ENCODE peak calls at places on chromosomes 12 and 14, in seven cellular contexts. T is RWPE1, G is astrocyte of the spinal cord, A is cardiac fibroblast, I is HEK293T, F is chondrocyte, D is nephron progenitor cell. E is an unnamed sample.

GRCh38 chr12:95804296-95804695 is 13.7 kb upstream of the NTN4 start:
- DNase-seq in I (no peak), F (no peak), T (no peak), G (no peak), D (no peak), A (no peak), E (no peak)

GRCh38 chr14:26773906-26774593 is 176.2 kb upstream of the NOVA1 start:
- DNase-seq in D (no peak), I (no peak), G (no peak), F (no peak), T (peak), A (peak), E (no peak)

GRCh38 chr14:37223947-37224474 is 26.3 kb downstream of the MIPOL1 start:
- DNase-seq in I (no peak), A (no peak), G (no peak), D (no peak), T (no peak), F (no peak), E (no peak)

GRCh38 chr12:569803-570236 is 93.4 kb downstream of the NINJ2 start:
- DNase-seq in G (peak), I (peak), T (peak), F (no peak), A (peak), D (peak), E (peak)

GRCh38 chr12:119686776-119687175 is 18.8 kb downstream of the PRKAB1 start:
- DNase-seq in F (no peak), G (no peak), D (no peak), I (no peak), T (no peak), A (no peak), E (no peak)

GRCh38 chr12:19988457-19988856 is 379.9 kb upstream of the PDE3A start:
- DNase-seq in T (no peak), D (no peak), G (peak), F (no peak), A (peak), I (no peak), E (no peak)

GRCh38 chr14:101171650-101172049 is 268.1 kb upstream of the RTL1 start:
- DNase-seq in A (no peak), F (no peak), I (no peak), T (no peak), G (no peak), D (no peak), E (no peak)

GRCh38 chr14:46840971-46841729 is 189.6 kb upstream of the RPL10L start:
- DNase-seq in A (no peak), D (no peak), G (peak), I (no peak), F (no peak), T (no peak), E (no peak)

GRCh38 chr12:80162177-80162576 is 62.8 kb downstream of the OTOGL start:
- DNase-seq in F (no peak), T (no peak), D (no peak), A (no peak), G (no peak), I (no peak), E (no peak)

GRCh38 chr14:104510794-104511611 is 68.6 kb upstream of the C14orf180 start:
- DNase-seq in I (no peak), D (no peak), F (no peak), T (peak), A (no peak), G (no peak), E (no peak)

GRCh38 chr12:3622732-3623690 is 129.9 kb downstream of the CRACR2A start:
- DNase-seq in G (no peak), I (no peak), T (no peak), F (no peak), A (no peak), D (no peak), E (no peak)

GRCh38 chr14:35387713-35388579 is 16.6 kb downstream of the NFKBIA start:
- DNase-seq in I (no peak), G (no peak), D (no peak), F (no peak), A (no peak), T (no peak), E (no peak)